ENCODE peak calls at places on chromosomes 6 and 20, in seven cellular contexts. B is lower lobe of right lung, P is esophagus muscularis mucosa, C is AG09309, L is type B pancreatic cell, Q is mammary epithelial cell, U is lung. I is an unnamed sample.

GRCh38 chr6:35058827-35059522 is 82.2 kb downstream of the TCP11 start:
- DNase-seq in U (no peak), Q (no peak), P (no peak), B (no peak), L (no peak), C (no peak), I (no peak)

GRCh38 chr6:17478223-17478907 is 85.0 kb downstream of the CAP2 start:
- DNase-seq in B (no peak), U (no peak), Q (no peak), P (peak), C (no peak), L (no peak), I (no peak)

GRCh38 chr6:168971549-168971948 is 282.1 kb downstream of the THBS2 start:
- DNase-seq in Q (no peak), C (no peak), P (no peak), U (no peak), B (no peak), L (no peak), I (no peak)

GRCh38 chr6:83047065-83047754 is 18.4 kb downstream of the UBE3D start:
- DNase-seq in Q (no peak), U (no peak), C (no peak), B (no peak), L (no peak), P (no peak), I (no peak)

GRCh38 chr6:72811971-72812421 is 190.1 kb downstream of the KCNQ5 start:
- DNase-seq in P (no peak), U (no peak), C (no peak), B (no peak), L (no peak), Q (peak), I (no peak)

GRCh38 chr6:46948699-46949098 is 27.0 kb upstream of the ADGRF5 start:
- DNase-seq in B (no peak), L (no peak), P (no peak), U (no peak), C (no peak), Q (peak), I (no peak)

GRCh38 chr6:136403166-136403980 is 113.7 kb upstream of the BCLAF1 start:
- DNase-seq in P (no peak), B (no peak), U (no peak), Q (peak), C (peak), L (no peak), I (peak)

GRCh38 chr6:46440133-46440532 is 51.1 kb downstream of the RCAN2 start:
- DNase-seq in L (no peak), C (peak), Q (no peak), B (no peak), U (no peak), P (no peak), I (no peak)

GRCh38 chr20:48180039-48180438 is 394.8 kb upstream of the SULF2 start:
- DNase-seq in U (no peak), B (no peak), P (no peak), C (no peak), L (no peak), Q (peak), I (no peak)

GRCh38 chr6:80335061-80335660 is 228.7 kb downstream of the BCKDHB start:
- DNase-seq in U (no peak), L (no peak), P (no peak), Q (no peak), B (no peak), C (no peak), I (no peak)

GRCh38 chr6:166904101-166904746 is 52.1 kb downstream of the RNASET2 start:
- DNase-seq in B (no peak), U (no peak), P (peak), L (no peak), C (no peak), Q (no peak), I (no peak)

GRCh38 chr6:43196337-43196736 is 14.3 kb downstream of the CUL9 start:
- DNase-seq in U (no peak), L (no peak), B (no peak), Q (no peak), C (no peak), P (no peak), I (no peak)

GRCh38 chr20:39291301-39291700 is 329.2 kb downstream of the DHX35 start:
- DNase-seq in U (no peak), C (no peak), B (no peak), L (no peak), Q (no peak), P (no peak), I (no peak)

GRCh38 chr20:40942775-40943174 is 85.8 kb upstream of the TOP1 start:
- DNase-seq in L (no peak), P (no peak), B (no peak), Q (peak), U (no peak), C (no peak), I (no peak)

GRCh38 chr6:105432797-105433196 is 29.9 kb upstream of the PREP start:
- DNase-seq in C (peak), Q (peak), B (no peak), U (no peak), P (no peak), L (no peak), I (no peak)

GRCh38 chr20:12171927-12172581 is 254.4 kb downstream of the BTBD3 start:
- DNase-seq in C (peak), L (no peak), B (no peak), U (no peak), Q (peak), P (no peak), I (peak)

GRCh38 chr6:142845143-142845571 is 99.8 kb downstream of the HIVEP2 start:
- DNase-seq in C (no peak), Q (peak), L (no peak), P (no peak), B (no peak), U (no peak), I (no peak)

GRCh38 chr6:25016311-25016710 is 80.6 kb upstream of the RIPOR2 start:
- DNase-seq in L (no peak), B (no peak), Q (no peak), U (no peak), P (no peak), C (no peak), I (no peak)

GRCh38 chr20:40600441-40601235 is 88.4 kb downstream of the MAFB start:
- DNase-seq in P (peak), B (no peak), C (no peak), Q (peak), L (no peak), U (no peak), I (no peak)

GRCh38 chr20:3218307-3218988 is 9.2 kb downstream of the ITPA start:
- DNase-seq in L (peak), B (peak), Q (peak), P (no peak), U (peak), C (no peak), I (no peak)

GRCh38 chr6:118739976-118740771 is 88.8 kb upstream of the CEP85L start:
- DNase-seq in C (no peak), B (no peak), U (no peak), P (no peak), L (no peak), Q (peak), I (no peak)

GRCh38 chr6:41371461-41371991 is 36.1 kb downstream of the NCR2 start:
- DNase-seq in U (peak), Q (no peak), P (peak), B (no peak), C (peak), L (no peak), I (no peak)

GRCh38 chr6:106913111-106913510 is 61.4 kb downstream of the CD24 start:
- DNase-seq in C (no peak), P (no peak), Q (peak), L (no peak), U (no peak), B (no peak), I (no peak)

GRCh38 chr6:82363368-82364086 is at the start of gene TPBG:
- DNase-seq in P (no peak), C (peak), L (peak), U (peak), B (peak), Q (peak), I (no peak)

GRCh38 chr6:12229332-12229731 is 60.8 kb upstream of the EDN1 start:
- DNase-seq in L (no peak), C (no peak), B (no peak), P (no peak), Q (no peak), U (no peak), I (no peak)

GRCh38 chr6:152118224-152118623 is 310.7 kb downstream of the ESR1 start:
- DNase-seq in Q (no peak), U (no peak), L (no peak), C (no peak), P (no peak), B (no peak), I (no peak)

GRCh38 chr6:139846538-139847321 is 472.3 kb upstream of the CITED2 start:
- DNase-seq in U (no peak), Q (no peak), C (no peak), P (no peak), L (no peak), B (peak), I (no peak)

GRCh38 chr6:169911264-169912263 is 160.1 kb downstream of the ERMARD start:
- DNase-seq in C (no peak), L (no peak), Q (no peak), B (no peak), U (no peak), P (no peak), I (no peak)

GRCh38 chr6:163825033-163825432 is 410.5 kb downstream of the QKI start:
- DNase-seq in P (peak), L (no peak), Q (no peak), C (peak), U (no peak), B (no peak), I (no peak)

GRCh38 chr20:63392465-63393365 is 31.6 kb upstream of the CHRNA4 start:
- DNase-seq in L (no peak), B (no peak), P (no peak), C (no peak), U (no peak), Q (no peak), I (no peak)
- TF ChIP-seq CTCF in L (no peak), B (no peak), P (no peak), C (no peak), U (no peak), Q (no peak), I (no peak)

DNA sequence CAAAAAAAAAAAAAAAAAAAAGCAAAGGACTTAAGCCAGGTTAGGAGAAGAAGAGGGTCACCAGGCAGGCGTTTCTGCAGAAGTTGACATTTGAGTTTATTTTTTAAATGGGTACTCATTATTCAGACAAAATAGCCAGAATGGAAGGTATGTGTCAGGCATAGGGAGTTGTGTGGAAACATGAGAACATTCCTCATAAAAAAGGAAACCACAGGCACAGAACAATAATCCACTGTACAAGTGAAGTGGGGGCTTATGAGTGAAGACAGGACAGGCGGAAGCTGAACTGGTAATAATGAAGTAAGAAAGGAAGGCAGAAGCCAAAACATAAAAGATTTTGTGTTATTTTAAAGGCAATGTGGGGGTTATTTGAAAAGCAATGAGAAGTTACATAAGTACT is 104.6 kb downstream of the EPB41L2 start:
- DNase-seq in U (no peak), P (no peak), C (no peak), L (no peak), B (no peak), Q (peak), I (no peak)
- TF ChIP-seq CTCF in U (no peak), P (no peak), C (no peak), L (no peak), B (no peak), Q (no peak), I (no peak)

GRCh38 chr6:39274471-39274870 is 39.7 kb downstream of the KCNK17 start:
- DNase-seq in U (no peak), P (no peak), Q (no peak), B (no peak), C (no peak), L (no peak), I (no peak)
- TF ChIP-seq CTCF in U (no peak), P (no peak), Q (no peak), B (no peak), C (no peak), L (no peak), I (no peak)

DNA sequence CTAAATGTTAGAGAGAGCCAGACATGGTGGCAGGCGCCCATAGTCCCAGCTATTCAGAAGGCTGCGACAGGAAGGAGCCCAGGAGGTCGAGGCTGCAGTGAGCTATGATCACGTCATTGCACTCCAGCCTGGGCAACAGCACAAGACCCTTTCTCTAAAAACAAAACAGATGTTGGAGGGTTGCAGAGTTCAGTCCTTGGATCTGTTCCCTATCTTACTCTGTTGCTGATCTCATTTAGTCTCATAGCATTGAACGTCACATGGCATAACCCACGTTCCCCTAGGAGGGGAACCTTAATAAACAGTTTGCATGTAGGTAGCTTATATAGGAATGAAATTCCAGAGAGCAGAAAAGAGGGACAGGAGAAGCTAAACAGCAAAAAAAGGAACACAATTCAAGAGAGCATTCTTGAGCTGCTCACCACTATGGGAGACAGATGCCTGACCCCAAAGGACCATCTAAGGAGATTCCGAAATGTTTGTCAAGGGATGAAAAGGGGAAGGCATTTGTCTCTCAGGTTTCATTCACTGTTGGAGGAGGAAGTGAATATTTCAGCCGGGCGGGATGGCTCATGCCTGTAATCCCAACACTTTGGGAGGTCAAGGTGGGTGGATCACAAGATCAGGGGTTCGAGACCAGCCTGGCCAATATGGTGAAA is 54.6 kb upstream of the PIM1 start:
- DNase-seq in L (no peak), B (no peak), U (no peak), P (no peak), C (no peak), Q (no peak), I (no peak)
- TF ChIP-seq CTCF in L (no peak), B (no peak), U (no peak), P (no peak), C (no peak), Q (no peak), I (no peak)

GRCh38 chr6:159461266-159461665 is 231.8 kb downstream of the SOD2 start:
- DNase-seq in L (no peak), U (no peak), Q (peak), B (no peak), P (no peak), C (no peak), I (no peak)

GRCh38 chr6:159461998-159462397 is 231.0 kb downstream of the SOD2 start:
- DNase-seq in U (no peak), P (no peak), Q (no peak), B (no peak), C (no peak), L (no peak), I (no peak)

GRCh38 chr6:159462446-159462845 is 230.6 kb downstream of the SOD2 start:
- DNase-seq in P (no peak), L (no peak), C (no peak), B (no peak), Q (no peak), U (no peak), I (no peak)

GRCh38 chr6:159464827-159465226 is 228.2 kb downstream of the SOD2 start:
- DNase-seq in C (no peak), P (no peak), L (no peak), U (no peak), B (no peak), Q (no peak), I (no peak)

DNA sequence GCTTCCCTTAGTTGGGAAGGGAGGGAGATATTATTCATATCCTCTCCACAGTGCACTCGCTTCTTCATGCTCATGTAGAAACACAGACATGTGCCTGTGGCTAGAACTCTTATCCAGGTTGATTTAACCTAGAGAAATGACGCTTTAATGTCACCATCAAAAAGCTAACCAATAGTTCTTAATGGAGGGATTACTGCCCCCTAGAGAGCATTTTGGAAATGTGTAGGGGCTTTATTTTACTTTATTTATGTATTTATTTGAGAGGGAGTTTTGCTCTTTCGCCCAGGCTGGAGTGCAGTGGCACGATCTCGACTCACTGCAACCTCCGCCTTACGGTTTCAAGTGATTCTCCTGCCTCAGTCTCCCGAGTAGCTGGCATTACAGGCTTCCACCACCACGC is 229.6 kb downstream of the SOD2 start:
- DNase-seq in C (no peak), U (no peak), L (no peak), Q (peak), P (no peak), B (no peak), I (no peak)
- TF ChIP-seq CTCF in C (peak), U (no peak), L (peak), Q (peak), P (peak), B (peak), I (peak)

GRCh38 chr6:111712398-111712797 is 106.7 kb upstream of the TRAF3IP2 start:
- DNase-seq in P (no peak), Q (peak), L (no peak), B (no peak), U (no peak), C (no peak), I (no peak)

GRCh38 chr6:111710911-111711310 is 105.2 kb upstream of the TRAF3IP2 start:
- DNase-seq in L (no peak), Q (no peak), U (no peak), P (no peak), C (no peak), B (no peak), I (no peak)

GRCh38 chr6:111711989-111712388 is 106.3 kb upstream of the TRAF3IP2 start:
- DNase-seq in B (no peak), C (no peak), U (no peak), L (no peak), P (no peak), Q (no peak), I (no peak)

GRCh38 chr6:111710439-111710838 is 104.8 kb upstream of the TRAF3IP2 start:
- DNase-seq in L (no peak), Q (no peak), C (no peak), B (no peak), P (no peak), U (no peak), I (no peak)

DNA sequence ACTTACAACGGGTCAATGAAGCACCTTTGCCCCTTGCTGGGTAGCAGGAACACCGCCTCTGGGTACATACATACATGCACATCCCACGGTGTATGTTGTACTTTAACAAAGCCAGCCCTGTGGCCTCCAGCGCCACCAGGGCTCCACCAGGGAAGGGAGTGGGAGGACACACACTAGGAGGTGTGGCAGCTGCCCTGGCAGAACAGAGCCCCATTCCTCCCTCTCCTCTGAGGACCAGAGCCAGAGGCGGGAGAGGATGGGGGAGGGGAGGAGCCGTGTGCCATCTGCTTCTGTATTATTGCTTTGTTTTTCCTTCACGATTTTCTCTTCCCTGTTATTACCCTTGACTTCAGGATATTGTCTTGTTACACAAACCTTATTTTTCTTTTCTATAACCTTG is 105.8 kb upstream of the TRAF3IP2 start:
- DNase-seq in L (no peak), B (no peak), U (no peak), Q (no peak), C (no peak), P (no peak), I (no peak)
- TF ChIP-seq CTCF in L (no peak), B (no peak), U (no peak), Q (no peak), C (no peak), P (no peak), I (no peak)

GRCh38 chr6:158708239-158708638 is 58.4 kb downstream of the SYTL3 start:
- DNase-seq in U (no peak), L (no peak), Q (no peak), B (no peak), C (no peak), P (no peak), I (no peak)
- TF ChIP-seq CTCF in U (no peak), L (no peak), Q (peak), B (no peak), C (peak), P (peak), I (no peak)

GRCh38 chr20:44494681-44495080 is 19.0 kb downstream of the TTPAL start:
- DNase-seq in L (no peak), C (no peak), P (no peak), U (no peak), B (no peak), Q (no peak), I (no peak)

GRCh38 chr20:44495802-44496481 is 20.3 kb downstream of the TTPAL start:
- DNase-seq in B (no peak), P (no peak), L (no peak), U (no peak), Q (peak), C (peak), I (peak)

GRCh38 chr20:44491635-44492395 is 16.1 kb downstream of the TTPAL start:
- DNase-seq in P (no peak), U (no peak), B (no peak), C (no peak), L (no peak), Q (no peak), I (no peak)

GRCh38 chr20:44495257-44495656 is 19.6 kb downstream of the TTPAL start:
- DNase-seq in U (no peak), Q (peak), L (no peak), B (no peak), P (no peak), C (peak), I (no peak)

DNA sequence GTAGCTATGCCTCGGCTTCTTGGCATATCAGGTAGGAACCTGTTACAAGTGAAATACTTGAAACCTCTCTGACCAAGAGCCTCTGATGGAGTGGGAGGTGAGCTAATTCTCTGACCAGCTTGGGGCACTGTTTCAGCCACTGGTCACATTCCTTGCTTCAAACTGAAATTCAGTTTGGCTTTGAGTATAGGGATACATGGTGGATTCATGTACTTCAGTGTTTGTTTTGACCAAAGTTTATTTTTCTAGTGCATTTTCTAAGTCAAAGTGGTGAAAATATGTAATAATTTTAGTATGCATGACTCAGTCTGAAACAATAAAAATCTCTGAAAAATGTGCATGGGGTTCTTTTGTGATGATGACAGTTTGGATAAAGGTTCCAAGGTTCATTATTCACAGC is 18.6 kb downstream of the TTPAL start:
- DNase-seq in C (no peak), P (no peak), U (no peak), Q (peak), B (no peak), L (no peak), I (no peak)
- TF ChIP-seq CTCF in C (no peak), P (no peak), U (no peak), Q (no peak), B (no peak), L (no peak), I (no peak)

GRCh38 chr20:62819494-62820174 is 2.8 kb downstream of the COL9A3 start:
- DNase-seq in L (no peak), U (no peak), B (no peak), P (no peak), C (no peak), Q (no peak), I (no peak)

GRCh38 chr20:62821726-62822210 is 4.9 kb downstream of the COL9A3 start:
- DNase-seq in L (no peak), U (no peak), B (no peak), C (no peak), P (no peak), Q (no peak), I (no peak)

GRCh38 chr20:62822239-62822787 is 5.5 kb downstream of the COL9A3 start:
- DNase-seq in C (no peak), L (no peak), Q (no peak), B (no peak), U (no peak), P (no peak), I (no peak)

GRCh38 chr20:62820208-62820961 is 3.5 kb downstream of the COL9A3 start:
- DNase-seq in Q (no peak), P (no peak), L (no peak), U (no peak), B (no peak), C (no peak), I (no peak)

GRCh38 chr20:62820962-62821725 is 4.3 kb downstream of the COL9A3 start:
- DNase-seq in U (no peak), L (no peak), C (no peak), P (no peak), B (no peak), Q (no peak), I (no peak)
- TF ChIP-seq CTCF in U (no peak), L (no peak), C (no peak), P (no peak), B (no peak), Q (no peak), I (no peak)

I was measured in AG09319.